ENCODE peak calls at places on chromosome 19, in four cellular contexts. One of them, this sample, is unnamed.

GRCh38 chr19:1253514-1254080 is 5.2 kb downstream of the MIDN start:
- DNase-seq in body of pancreas: no peak
- DNase-seq in CD8-positive, alpha-beta memory T cell: no peak
- DNase-seq in anterior cingulate cortex: no peak
- DNase-seq in this sample: no peak

GRCh38 chr19:48469056-48469881 is at the start of gene CYTH2:
- DNase-seq in body of pancreas: peak
- DNase-seq in CD8-positive, alpha-beta memory T cell: peak
- DNase-seq in anterior cingulate cortex: peak
- DNase-seq in this sample: peak

GRCh38 chr19:5141278-5141925 is 172.5 kb downstream of the KDM4B start:
- DNase-seq in body of pancreas: peak
- DNase-seq in CD8-positive, alpha-beta memory T cell: no peak
- DNase-seq in anterior cingulate cortex: no peak
- DNase-seq in this sample: no peak

GRCh38 chr19:51607077-51607476 is 23.1 kb downstream of the SIGLEC5 start:
- DNase-seq in body of pancreas: no peak
- DNase-seq in CD8-positive, alpha-beta memory T cell: no peak
- DNase-seq in anterior cingulate cortex: no peak
- DNase-seq in this sample: no peak

GRCh38 chr19:42919757-42920079 is 2.0 kb upstream of the PSG6 start:
- DNase-seq in body of pancreas: no peak
- DNase-seq in CD8-positive, alpha-beta memory T cell: no peak
- DNase-seq in anterior cingulate cortex: no peak
- DNase-seq in this sample: no peak

GRCh38 chr19:16188521-16188920 is 3.3 kb downstream of the FAM32A start:
- DNase-seq in body of pancreas: no peak
- DNase-seq in CD8-positive, alpha-beta memory T cell: no peak
- DNase-seq in anterior cingulate cortex: no peak
- DNase-seq in this sample: no peak

GRCh38 chr19:49835562-49835961 is 15.4 kb upstream of the PTOV1 start:
- DNase-seq in body of pancreas: no peak
- DNase-seq in CD8-positive, alpha-beta memory T cell: no peak
- DNase-seq in anterior cingulate cortex: no peak
- DNase-seq in this sample: no peak

GRCh38 chr19:52554216-52554971 is 15.7 kb upstream of the ZNF701 start:
- DNase-seq in body of pancreas: no peak
- DNase-seq in CD8-positive, alpha-beta memory T cell: no peak
- DNase-seq in anterior cingulate cortex: no peak
- DNase-seq in this sample: no peak

GRCh38 chr19:35162471-35163326 is 8.2 kb downstream of the FXYD5 start:
- DNase-seq in body of pancreas: no peak
- DNase-seq in CD8-positive, alpha-beta memory T cell: no peak
- DNase-seq in anterior cingulate cortex: no peak
- DNase-seq in this sample: no peak

GRCh38 chr19:38375098-38375493 is 725 bp downstream of the PSMD8 start:
- DNase-seq in body of pancreas: no peak
- DNase-seq in CD8-positive, alpha-beta memory T cell: no peak
- DNase-seq in anterior cingulate cortex: no peak
- DNase-seq in this sample: no peak

GRCh38 chr19:15251010-15251748 is 18.9 kb upstream of the EPHX3 start:
- DNase-seq in body of pancreas: no peak
- DNase-seq in CD8-positive, alpha-beta memory T cell: no peak
- DNase-seq in anterior cingulate cortex: no peak
- DNase-seq in this sample: no peak

GRCh38 chr19:51439021-51439465 is 19.2 kb downstream of the SIGLEC8 start:
- DNase-seq in body of pancreas: no peak
- DNase-seq in CD8-positive, alpha-beta memory T cell: no peak
- DNase-seq in anterior cingulate cortex: no peak
- DNase-seq in this sample: no peak

GRCh38 chr19:1510442-1510806 is 2.4 kb downstream of the ADAMTSL5 start:
- DNase-seq in body of pancreas: no peak
- DNase-seq in CD8-positive, alpha-beta memory T cell: no peak
- DNase-seq in anterior cingulate cortex: no peak
- DNase-seq in this sample: no peak

GRCh38 chr19:18428173-18428836 is 9.1 kb downstream of the SSBP4 start:
- DNase-seq in body of pancreas: no peak
- DNase-seq in CD8-positive, alpha-beta memory T cell: no peak
- DNase-seq in anterior cingulate cortex: no peak
- DNase-seq in this sample: no peak

GRCh38 chr19:7637374-7638256 is 705 bp downstream of the STXBP2 start:
- DNase-seq in body of pancreas: peak
- DNase-seq in CD8-positive, alpha-beta memory T cell: no peak
- DNase-seq in anterior cingulate cortex: no peak
- DNase-seq in this sample: no peak

GRCh38 chr19:18293642-18294466 is 12.4 kb upstream of the JUND start:
- DNase-seq in body of pancreas: no peak
- DNase-seq in CD8-positive, alpha-beta memory T cell: no peak
- DNase-seq in anterior cingulate cortex: no peak
- DNase-seq in this sample: no peak

GRCh38 chr19:12788682-12789097 is 2.6 kb upstream of the JUNB start:
- DNase-seq in body of pancreas: peak
- DNase-seq in CD8-positive, alpha-beta memory T cell: peak
- DNase-seq in anterior cingulate cortex: peak
- DNase-seq in this sample: no peak

This sample was measured in cerebellar nuclear complex.